ENCODE peak calls at places on chromosomes 4 and X, in nine cellular contexts. S is NB4; P is tibial artery; T is HCT116; G is activated CD8-positive, alpha-beta T cell treated with anti-CD3 and anti-CD28 coated beads for 36 hours; X is suprapubic skin; J is psoas muscle; Q is Calu3; M is brain microvascular endothelial cell. V is an unnamed sample.

GRCh38 chr4:173181769-173182374 is 13.3 kb downstream of the GALNT7 start:
- DNase-seq in G (no peak), Q (no peak), S (no peak), X (no peak), T (peak), J (no peak), P (no peak), M (peak), V (no peak)

GRCh38 chr4:115851918-115852766 is 738.7 kb upstream of the NDST4 start:
- DNase-seq in P (peak), Q (peak), S (peak), X (no peak), T (peak), G (peak), M (peak), J (no peak), V (peak)

GRCh38 chr4:44738615-44739014 is 12.3 kb upstream of the GNPDA2 start:
- DNase-seq in T (no peak), S (no peak), M (peak), J (no peak), X (no peak), G (no peak), P (no peak), Q (no peak), V (peak)

GRCh38 chr4:242121-242848 is 63.0 kb downstream of the ZNF732 start:
- DNase-seq in P (peak), T (no peak), S (peak), G (peak), X (peak), J (peak), M (peak), Q (peak), V (peak)

GRCh38 chr4:7419961-7420660 is 14.6 kb downstream of the PSAPL1 start:
- DNase-seq in G (no peak), T (no peak), M (no peak), S (no peak), X (no peak), Q (no peak), P (peak), J (no peak), V (no peak)

GRCh38 chr4:76028242-76028859 is 5.1 kb upstream of the CXCL10 start:
- DNase-seq in J (no peak), P (no peak), Q (no peak), G (no peak), X (no peak), S (no peak), M (no peak), T (no peak), V (no peak)

GRCh38 chrX:71067727-71068051 is 445 bp downstream of the SNX12 start:
- DNase-seq in G (no peak), Q (no peak), J (no peak), P (no peak), T (no peak), X (no peak), S (no peak), M (peak), V (no peak)

GRCh38 chr4:16253127-16253960 is 27.1 kb upstream of the TAPT1 start:
- DNase-seq in X (no peak), G (no peak), P (no peak), S (no peak), Q (no peak), M (peak), J (no peak), T (no peak), V (no peak)

GRCh38 chr4:180304321-180304720 is 1938.9 kb upstream of the TENM3 start:
- DNase-seq in S (no peak), Q (no peak), M (no peak), G (no peak), X (no peak), T (no peak), J (no peak), P (no peak), V (peak)

GRCh38 chr4:127601029-127601428 is 31.7 kb upstream of the INTU start:
- DNase-seq in T (no peak), M (no peak), X (no peak), G (no peak), J (no peak), P (no peak), S (no peak), Q (no peak), V (no peak)

GRCh38 chr4:83599183-83599582 is 63.3 kb downstream of the GPAT3 start:
- DNase-seq in G (no peak), J (no peak), X (no peak), T (peak), P (no peak), S (peak), M (peak), Q (peak), V (peak)

GRCh38 chr4:174119051-174119450 is 164.4 kb downstream of the FBXO8 start:
- DNase-seq in Q (no peak), G (no peak), S (peak), T (no peak), M (peak), P (no peak), X (no peak), J (no peak), V (no peak)

GRCh38 chrX:30793075-30793766 is 95.8 kb downstream of the TAB3 start:
- DNase-seq in X (no peak), G (no peak), M (no peak), P (no peak), T (no peak), S (no peak), J (no peak), Q (no peak), V (no peak)

GRCh38 chr4:105149771-105150170 is 3.1 kb downstream of the TET2 start:
- DNase-seq in P (no peak), J (no peak), S (peak), M (no peak), Q (no peak), G (no peak), T (no peak), X (no peak), V (no peak)

GRCh38 chr4:151771664-151772063 is 10.9 kb upstream of the GATB start:
- DNase-seq in T (no peak), J (no peak), M (no peak), S (no peak), Q (no peak), G (no peak), X (no peak), P (no peak), V (no peak)

GRCh38 chrX:116756960-116757359 is 294.2 kb upstream of the CT83 start:
- DNase-seq in X (no peak), S (no peak), G (no peak), Q (no peak), M (no peak), T (no peak), P (no peak), J (no peak), V (no peak)

GRCh38 chr4:183398298-183399129 is 45.9 kb upstream of the CDKN2AIP start:
- DNase-seq in X (peak), Q (peak), P (peak), S (peak), G (peak), J (peak), T (no peak), M (peak), V (peak)

GRCh38 chr4:87032884-87033533 is 98.2 kb downstream of the AFF1 start:
- DNase-seq in T (no peak), Q (no peak), X (no peak), M (peak), S (no peak), G (no peak), P (no peak), J (no peak), V (no peak)

GRCh38 chr4:17814140-17814539 is 3.4 kb downstream of the NCAPG start:
- DNase-seq in Q (no peak), T (no peak), J (no peak), X (no peak), M (peak), P (no peak), G (no peak), S (peak), V (no peak)

GRCh38 chr4:116668190-116668589 is 417.2 kb downstream of the TRAM1L1 start:
- DNase-seq in M (no peak), X (no peak), T (no peak), G (no peak), J (no peak), Q (no peak), S (peak), P (no peak), V (peak)

GRCh38 chr4:129545599-129546278 is 449.8 kb downstream of the C4orf33 start:
- DNase-seq in M (peak), T (no peak), J (peak), X (no peak), P (peak), Q (peak), G (no peak), S (peak), V (no peak)

GRCh38 chr4:58809948-58810347 is 1699.8 kb upstream of the IGFBP7 start:
- DNase-seq in Q (no peak), P (no peak), M (no peak), G (no peak), S (no peak), J (no peak), X (no peak), T (no peak), V (no peak)

GRCh38 chrX:12526296-12526695 is 264.9 kb upstream of the PRPS2 start:
- DNase-seq in S (no peak), X (no peak), M (no peak), G (no peak), T (no peak), Q (no peak), P (no peak), J (no peak), V (no peak)

GRCh38 chr4:37827030-37827705 is 682 bp downstream of the PGM2 start:
- DNase-seq in G (peak), P (no peak), Q (peak), M (peak), X (no peak), J (no peak), S (peak), T (no peak), V (peak)

GRCh38 chrX:74579597-74580209 is 34.7 kb downstream of the RLIM start:
- DNase-seq in X (no peak), P (no peak), G (no peak), M (no peak), J (no peak), Q (no peak), S (no peak), T (no peak), V (no peak)

GRCh38 chr4:51831133-51831532 is 11.8 kb upstream of the DCUN1D4 start:
- DNase-seq in X (no peak), T (peak), J (peak), M (peak), G (peak), S (peak), P (peak), Q (peak), V (peak)

GRCh38 chr4:176660561-176660960 is 132.2 kb downstream of the VEGFC start:
- DNase-seq in J (no peak), S (no peak), T (no peak), G (no peak), Q (no peak), M (no peak), X (no peak), P (no peak), V (no peak)

GRCh38 chr4:152957437-152958185 is 21.5 kb downstream of the FHDC1 start:
- DNase-seq in M (no peak), T (no peak), G (no peak), J (no peak), Q (peak), S (no peak), X (no peak), P (no peak), V (no peak)

GRCh38 chrX:140744085-140744484 is 34.5 kb downstream of the LINC00632 start:
- DNase-seq in P (no peak), J (no peak), X (no peak), T (no peak), M (no peak), G (no peak), S (peak), Q (no peak), V (no peak)

GRCh38 chr4:76748649-76749048 is 149.3 kb downstream of the SOWAHB start:
- DNase-seq in X (no peak), T (no peak), G (peak), P (peak), Q (peak), J (no peak), S (peak), M (peak), V (peak)

GRCh38 chr4:147793973-147794690 is 62.2 kb downstream of the ARHGAP10 start:
- DNase-seq in Q (no peak), G (peak), M (no peak), S (no peak), J (no peak), T (no peak), X (no peak), P (no peak), V (peak)

GRCh38 chr4:41160856-41161255 is 53.5 kb downstream of the APBB2 start:
- DNase-seq in S (no peak), G (no peak), M (peak), P (no peak), X (no peak), Q (no peak), T (peak), J (no peak), V (no peak)

DNA sequence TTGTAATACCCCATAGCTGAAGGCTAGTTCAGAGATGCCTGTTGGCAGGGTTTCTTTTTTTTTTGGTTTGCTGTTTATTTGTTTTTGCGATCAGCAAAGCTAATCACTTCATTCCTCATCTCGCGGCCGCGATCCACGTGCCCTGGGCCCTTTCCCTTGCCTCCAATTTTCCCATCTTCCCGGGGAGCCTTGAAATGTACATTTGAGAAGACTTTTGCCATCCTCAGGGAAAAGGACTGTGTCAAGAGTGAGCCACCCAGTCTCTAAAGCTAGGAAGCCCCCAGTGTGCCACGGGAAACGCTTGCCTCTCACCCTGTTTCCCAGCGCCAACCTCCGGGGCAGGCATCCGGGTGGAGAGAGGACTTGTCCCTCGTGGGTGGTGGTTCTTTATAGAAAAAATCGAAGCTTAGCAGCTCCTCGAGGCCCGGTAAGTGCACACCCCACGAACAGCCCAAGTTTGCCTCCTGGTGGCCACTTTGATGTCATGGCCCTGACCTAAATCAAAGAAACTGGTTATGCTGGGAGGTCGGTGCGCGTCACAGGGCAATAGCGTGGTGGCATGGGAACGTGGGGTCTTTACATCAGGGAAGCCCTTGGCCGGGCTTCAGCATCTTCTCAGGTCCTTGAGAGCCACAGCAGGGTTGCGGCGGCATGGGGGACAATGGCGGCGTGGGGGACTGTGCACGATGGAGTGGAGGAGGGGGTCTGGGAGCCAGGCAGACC is 42.0 kb downstream of the MAP7D3 start:
- DNase-seq in Q (peak), G (peak), T (no peak), M (peak), P (peak), J (peak), X (peak), S (peak), V (peak)
- TF ChIP-seq CTCF in Q (peak), G (no peak), T (peak), M (peak), P (peak), J (peak), X (peak), S (peak), V (peak)

DNA sequence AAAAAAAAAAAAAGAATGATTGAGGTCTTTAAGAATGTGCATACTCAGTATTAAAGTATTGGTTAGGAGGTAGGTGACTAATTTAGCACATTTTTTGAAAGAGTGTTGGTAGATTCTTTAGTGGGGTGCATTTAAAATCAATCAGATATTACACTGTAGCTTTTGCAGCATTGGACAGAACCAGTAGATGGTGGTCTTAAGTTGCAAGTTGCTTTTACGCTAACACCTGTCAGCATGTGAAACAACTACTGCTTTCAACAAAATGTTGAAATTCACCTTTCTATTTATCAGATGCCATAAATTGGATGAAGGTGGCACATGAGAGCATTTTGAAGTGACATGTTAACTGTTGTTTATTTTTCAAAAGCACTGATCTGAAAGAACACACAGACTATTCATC is 41.0 kb downstream of the NAA11 start:
- DNase-seq in J (no peak), S (no peak), X (no peak), G (no peak), M (no peak), P (no peak), T (no peak), Q (no peak), V (no peak)
- TF ChIP-seq CTCF in J (no peak), S (no peak), X (no peak), G (no peak), M (no peak), P (no peak), T (no peak), Q (no peak), V (no peak)

GRCh38 chr4:108109111-108109510 is 59.6 kb downstream of the LEF1 start:
- DNase-seq in T (no peak), X (no peak), S (no peak), J (no peak), G (no peak), P (no peak), Q (no peak), M (no peak), V (no peak)

GRCh38 chr4:108111781-108112180 is 57.0 kb downstream of the LEF1 start:
- DNase-seq in S (no peak), P (no peak), X (no peak), T (no peak), G (no peak), M (no peak), J (no peak), Q (no peak), V (no peak)

GRCh38 chr4:108107729-108108382 is 60.9 kb downstream of the LEF1 start:
- DNase-seq in T (no peak), X (no peak), Q (no peak), G (peak), P (no peak), S (no peak), J (no peak), M (no peak), V (no peak)

GRCh38 chr4:108110450-108110849 is 58.3 kb downstream of the LEF1 start:
- DNase-seq in S (no peak), P (no peak), J (no peak), M (no peak), G (no peak), Q (no peak), X (no peak), T (no peak), V (no peak)

DNA sequence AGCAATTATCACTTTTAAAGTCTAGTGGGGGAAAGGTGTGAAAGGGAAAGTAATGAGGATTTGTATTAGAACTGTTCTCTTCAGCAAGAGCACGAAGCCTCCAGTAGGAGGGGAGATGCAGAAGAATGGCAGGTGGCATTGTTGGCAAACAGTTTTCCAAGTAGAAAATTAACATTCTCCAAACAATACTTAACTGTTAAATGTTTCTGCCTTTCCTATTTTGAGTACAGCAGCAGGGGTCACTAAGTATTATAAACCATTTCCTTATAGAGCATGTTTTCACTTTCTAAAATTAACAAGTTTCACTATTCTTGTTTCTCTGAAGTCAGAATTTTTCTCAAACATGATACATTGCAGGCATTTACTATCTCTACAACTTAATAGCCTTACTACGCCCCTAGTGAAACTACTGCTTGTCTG is 58.7 kb downstream of the LEF1 start:
- DNase-seq in G (no peak), Q (no peak), S (no peak), J (no peak), X (no peak), M (no peak), P (no peak), T (no peak), V (peak)
- TF ChIP-seq CTCF in G (no peak), Q (no peak), S (no peak), J (no peak), X (no peak), M (no peak), P (no peak), T (no peak), V (no peak)

GRCh38 chrX:150648296-150648940 is 44.8 kb upstream of the MTMR1 start:
- DNase-seq in M (no peak), J (no peak), G (no peak), X (no peak), P (no peak), T (no peak), Q (no peak), S (no peak), V (no peak)

GRCh38 chrX:150647331-150647730 is 45.9 kb upstream of the MTMR1 start:
- DNase-seq in P (no peak), G (no peak), Q (no peak), T (no peak), M (no peak), X (no peak), S (no peak), J (no peak), V (no peak)

GRCh38 chrX:150643958-150644357 is 49.2 kb upstream of the MTMR1 start:
- DNase-seq in P (no peak), T (no peak), J (no peak), S (no peak), M (no peak), G (no peak), X (no peak), Q (no peak), V (no peak)

GRCh38 chrX:150642421-150642820 is 50.8 kb upstream of the MTMR1 start:
- DNase-seq in P (no peak), M (no peak), G (no peak), Q (no peak), X (no peak), J (no peak), T (no peak), S (no peak), V (no peak)

GRCh38 chrX:150643271-150643670 is 49.9 kb upstream of the MTMR1 start:
- DNase-seq in X (no peak), G (no peak), J (no peak), T (no peak), S (no peak), P (no peak), M (no peak), Q (no peak), V (no peak)
- TF ChIP-seq CTCF in X (no peak), G (peak), J (no peak), T (peak), S (no peak), P (no peak), M (no peak), Q (no peak), V (no peak)

GRCh38 chrX:7927259-7928167 is at the start of gene PNPLA4:
- DNase-seq in G (peak), M (peak), T (peak), P (peak), Q (peak), X (peak), J (peak), S (peak), V (peak)
- TF ChIP-seq CTCF in G (no peak), M (peak), T (peak), P (no peak), Q (no peak), X (peak), J (peak), S (no peak), V (no peak)

DNA sequence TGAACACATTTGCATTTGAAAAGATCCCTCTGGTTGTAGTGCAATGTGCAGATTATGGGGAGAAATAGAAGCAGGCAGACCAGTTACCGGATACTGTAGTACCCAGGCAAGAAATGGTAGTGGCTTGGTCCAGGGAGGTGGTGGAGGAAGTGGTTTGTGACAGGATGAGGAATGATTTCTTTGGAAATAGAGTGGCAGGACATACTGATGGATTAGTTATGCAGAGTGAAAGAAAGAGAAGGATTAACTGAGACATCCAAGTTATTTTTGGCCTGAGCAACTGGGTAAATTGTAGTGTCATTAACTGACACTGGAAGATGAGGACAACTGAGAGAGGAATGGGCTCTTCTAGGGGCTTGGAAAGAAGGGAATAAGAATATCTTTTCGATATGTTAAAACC is 139.7 kb downstream of the CFAP299 start:
- DNase-seq in Q (no peak), T (no peak), X (no peak), G (no peak), P (no peak), S (no peak), J (no peak), M (no peak), V (no peak)
- TF ChIP-seq CTCF in Q (no peak), T (no peak), X (no peak), G (no peak), P (no peak), S (no peak), J (no peak), M (no peak), V (no peak)